ENCODE peak calls at places on chromosome X, in four cellular contexts. I is AG09309, U is T-helper 1 cell, Q is breast epithelium. V is an unnamed sample.
A peak's percentile ranks its signal among the peaks of the same experiment; 100 is the strongest.

GRCh38 chrX:17984415-17984814 is 123.3 kb upstream of the RAI2 start:
- DNase-seq in I (no peak), U (no peak), Q (no peak), V (no peak)

GRCh38 chrX:107135076-107135964 is 16.7 kb upstream of the RBM41 start:
- DNase-seq in I (no peak), U (peak; percentile 71), Q (no peak), V (no peak)

GRCh38 chrX:14922437-14922836 is 49.2 kb downstream of the MOSPD2 start:
- DNase-seq in I (peak; percentile 85), U (no peak), Q (no peak), V (no peak)

GRCh38 chrX:15849555-15849954 is 5.1 kb downstream of the AP1S2 start:
- DNase-seq in I (no peak), U (no peak), Q (no peak), V (no peak)

GRCh38 chrX:142428916-142429315 is 223.8 kb upstream of the MAGEC2 start:
- DNase-seq in I (no peak), U (no peak), Q (no peak), V (no peak)

GRCh38 chrX:110125435-110125834 is 122.5 kb downstream of the TMEM164 start:
- DNase-seq in I (no peak), U (no peak), Q (no peak), V (no peak)

GRCh38 chrX:37926700-37927099 is 79.3 kb upstream of the DYNLT3 start:
- DNase-seq in I (peak; percentile 3), U (peak; percentile 11), Q (no peak), V (no peak)

GRCh38 chrX:34426334-34426733 is 230.8 kb downstream of the TMEM47 start:
- DNase-seq in I (no peak), U (no peak), Q (no peak), V (no peak)

GRCh38 chrX:44162964-44163475 is 180.5 kb downstream of the EFHC2 start:
- DNase-seq in I (no peak), U (no peak), Q (no peak), V (no peak)

GRCh38 chrX:150499240-150499639 is 69.2 kb upstream of the MTM1 start:
- DNase-seq in I (no peak), U (no peak), Q (no peak), V (no peak)

GRCh38 chrX:44922980-44923379 is 50.0 kb downstream of the KDM6A start:
- DNase-seq in I (no peak), U (peak; percentile 26), Q (no peak), V (no peak)

GRCh38 chrX:108537005-108537404 is 97.4 kb downstream of the COL4A5 start:
- DNase-seq in I (no peak), U (peak; percentile 1), Q (no peak), V (no peak)

GRCh38 chrX:40778861-40779575 is 43.7 kb upstream of the MED14 start:
- DNase-seq in I (no peak), U (no peak), Q (no peak), V (no peak)

GRCh38 chrX:70436380-70436779 is 8.3 kb upstream of the DLG3 start:
- DNase-seq in I (no peak), U (no peak), Q (no peak), V (no peak)

GRCh38 chrX:54921427-54922021 is 900 bp downstream of the TRO start:
- DNase-seq in I (peak; percentile 13), U (peak; percentile 29), Q (peak; percentile 56), V (no peak)

GRCh38 chrX:135295238-135295943 is 13.9 kb upstream of the ETDC start:
- DNase-seq in I (no peak), U (peak; percentile 73), Q (no peak), V (no peak)

GRCh38 chrX:126836195-126836594 is 16.7 kb downstream of the PRR32 start:
- DNase-seq in I (no peak), U (no peak), Q (no peak), V (no peak)

GRCh38 chrX:65493431-65493830 is 41.2 kb downstream of the LAS1L start:
- DNase-seq in I (no peak), U (no peak), Q (no peak), V (no peak)

GRCh38 chrX:47360423-47361179 is 9.8 kb upstream of the ZNF157 start:
- DNase-seq in I (no peak), U (no peak), Q (no peak), V (no peak)

GRCh38 chrX:132631579-132632232 is 142.9 kb upstream of the MBNL3 start:
- DNase-seq in I (peak; percentile 11), U (peak; percentile 7), Q (no peak), V (no peak)

GRCh38 chrX:103520391-103520790 is 1.1 kb upstream of the RAB40A start:
- DNase-seq in I (no peak), U (no peak), Q (no peak), V (no peak)

GRCh38 chrX:107470198-107470597 is 20.7 kb downstream of the FRMPD3 start:
- DNase-seq in I (no peak), U (no peak), Q (no peak), V (no peak)

GRCh38 chrX:7083468-7084396 is 63.8 kb upstream of the STS start:
- DNase-seq in I (peak; percentile 84), U (peak; percentile 96), Q (no peak), V (no peak)

GRCh38 chrX:110402091-110402854 is 43.6 kb downstream of the RTL9 start:
- DNase-seq in I (no peak), U (no peak), Q (peak; percentile 59), V (no peak)

GRCh38 chrX:1815456-1816175 is 200.8 kb downstream of the ASMT start:
- DNase-seq in I (no peak), U (no peak), Q (no peak), V (no peak)

GRCh38 chrX:74251006-74251930 is 52.7 kb upstream of the ZCCHC13 start:
- DNase-seq in I (peak; percentile 55), U (no peak), Q (no peak), V (no peak)

GRCh38 chrX:102067966-102068723 is 57.3 kb upstream of the TCEAL2 start:
- DNase-seq in I (no peak), U (peak; percentile 0), Q (no peak), V (no peak)

GRCh38 chrX:130039847-130040246 is 57.4 kb downstream of the BCORL1 start:
- DNase-seq in I (no peak), U (no peak), Q (no peak), V (no peak)

GRCh38 chrX:10832103-10832502 is 211.7 kb upstream of the MID1 start:
- DNase-seq in I (no peak), U (no peak), Q (no peak), V (no peak)

GRCh38 chrX:132648870-132649269 is 160.0 kb upstream of the MBNL3 start:
- DNase-seq in I (peak; percentile 11), U (no peak), Q (no peak), V (no peak)

GRCh38 chrX:148933881-148934280 is 433.5 kb downstream of the AFF2 start:
- DNase-seq in I (no peak), U (no peak), Q (no peak), V (no peak)

GRCh38 chrX:100409316-100410082 is 574 bp downstream of the PCDH19 start:
- DNase-seq in I (no peak), U (no peak), Q (no peak), V (no peak)

GRCh38 chrX:20372533-20372932 is 105.8 kb upstream of the RPS6KA3 start:
- DNase-seq in I (no peak), U (no peak), Q (no peak), V (no peak)

GRCh38 chrX:19811807-19812604 is 75.4 kb downstream of the SH3KBP1 start:
- DNase-seq in I (no peak), U (no peak), Q (no peak), V (no peak)

GRCh38 chrX:153903991-153904957 is at the start of gene AVPR2:
- DNase-seq in I (no peak), U (no peak), Q (no peak), V (no peak)

GRCh38 chrX:120456973-120457372 is 12.1 kb downstream of the LAMP2 start:
- DNase-seq in I (peak; percentile 42), U (peak; percentile 66), Q (no peak), V (no peak)

GRCh38 chrX:74421181-74422028 is at the start of gene SLC16A2:
- DNase-seq in I (peak; percentile 52), U (peak; percentile 5), Q (peak; percentile 72), V (no peak)

V was measured in ascending aorta.